ENCODE peak calls at places on chromosomes 13 and 19, in nine cellular contexts. K is SW 1271, Q is H54, N is psoas muscle, C is iris pigment epithelial cell, V is putamen, O is left ventricle myocardium superior, X is NCI-H748 treated with DMSO at 0.1 percent for 48 hours, Y is H4. T is an unnamed sample.

GRCh38 chr13:29676941-29677452 is 81.5 kb upstream of the SLC7A1 start:
- DNase-seq in K (no peak), Q (no peak), N (no peak), C (no peak), V (no peak), O (no peak), X (no peak), Y (no peak), T (no peak)

GRCh38 chr19:13012690-13013608 is 17.7 kb downstream of the NFIX start:
- DNase-seq in K (no peak), Q (peak), N (peak), C (peak), V (no peak), O (peak), X (no peak), Y (peak), T (peak)

GRCh38 chr19:3494559-3494958 is 5.9 kb downstream of the DOHH start:
- DNase-seq in K (no peak), Q (no peak), N (no peak), C (no peak), V (peak), O (no peak), X (no peak), Y (no peak), T (no peak)

GRCh38 chr13:89279374-89279773 is 1608.2 kb downstream of the SLITRK5 start:
- DNase-seq in K (no peak), Q (no peak), N (no peak), C (no peak), V (no peak), O (no peak), X (no peak), Y (no peak), T (no peak)

GRCh38 chr13:49308104-49308875 is 60.6 kb downstream of the CDADC1 start:
- DNase-seq in K (no peak), Q (no peak), N (peak), C (peak), V (peak), O (peak), X (no peak), Y (no peak), T (peak)

GRCh38 chr19:28905996-28906395 is 307.0 kb downstream of the UQCRFS1 start:
- DNase-seq in K (no peak), Q (peak), N (no peak), C (peak), V (no peak), O (no peak), X (no peak), Y (no peak), T (no peak)

GRCh38 chr19:14440049-14440448 is 6.9 kb downstream of the PKN1 start:
- DNase-seq in K (no peak), Q (no peak), N (peak), C (no peak), V (no peak), O (peak), X (no peak), Y (no peak), T (peak)

GRCh38 chr13:93951153-93951552 is 528.3 kb downstream of the DCT start:
- DNase-seq in K (no peak), Q (no peak), N (no peak), C (peak), V (no peak), O (no peak), X (peak), Y (peak), T (no peak)

GRCh38 chr19:383040-383439 is 25.9 kb downstream of the C2CD4C start:
- DNase-seq in K (no peak), Q (no peak), N (no peak), C (no peak), V (no peak), O (no peak), X (no peak), Y (no peak), T (no peak)

GRCh38 chr19:734716-735115 is 16.2 kb upstream of the MISP start:
- DNase-seq in K (no peak), Q (no peak), N (no peak), C (no peak), V (no peak), O (no peak), X (no peak), Y (no peak), T (no peak)

GRCh38 chr19:31519216-31519615 is 170.0 kb upstream of the TSHZ3 start:
- DNase-seq in K (no peak), Q (no peak), N (no peak), C (no peak), V (no peak), O (no peak), X (no peak), Y (no peak), T (no peak)

GRCh38 chr13:99859178-99860177 is 112.1 kb downstream of the ZIC5 start:
- DNase-seq in K (no peak), Q (no peak), N (no peak), C (no peak), V (no peak), O (no peak), X (peak), Y (no peak), T (no peak)

GRCh38 chr13:55577847-55578210 is 1562.9 kb upstream of the PRR20A start:
- DNase-seq in K (no peak), Q (no peak), N (no peak), C (no peak), V (no peak), O (no peak), X (no peak), Y (no peak), T (no peak)

GRCh38 chr19:18745012-18745735 is 45.9 kb downstream of the COMP start:
- DNase-seq in K (no peak), Q (no peak), N (no peak), C (no peak), V (no peak), O (no peak), X (no peak), Y (no peak), T (no peak)

T was measured in Right ventricle myocardium superior.